ENCODE peak calls at places on chromosomes 16 and 17, in ten cellular contexts. V is H4; N is kidney glomerular epithelial cell; A is A673; X is DND-41; P is T-cell; Z is HT1080; R is neural crest cell; L is CD8-positive, alpha-beta memory T cell; T is stimulated activated naive CD4-positive, alpha-beta T cell. G is an unnamed sample.

GRCh38 chr16:53937068-53937614 is 233.2 kb downstream of the FTO start:
- DNase-seq in V (no peak), N (no peak), A (no peak), X (no peak), P (no peak), Z (no peak), R (peak), L (no peak), T (no peak), G (no peak)

GRCh38 chr16:30786115-30786935 is 680 bp downstream of the ZNF629 start:
- DNase-seq in V (no peak), N (peak), A (peak), X (peak), P (no peak), Z (no peak), R (peak), L (no peak), T (no peak), G (no peak)

GRCh38 chr17:27421111-27421510 is 35.1 kb upstream of the KSR1 start:
- DNase-seq in V (no peak), N (no peak), A (no peak), X (no peak), P (no peak), Z (no peak), R (no peak), L (no peak), T (no peak), G (no peak)

GRCh38 chr16:27724491-27724878 is 174.5 kb downstream of the KATNIP start:
- DNase-seq in V (no peak), N (no peak), A (no peak), X (no peak), P (no peak), Z (no peak), R (no peak), L (no peak), T (no peak), G (peak)

GRCh38 chr17:7393613-7394451 is 493 bp downstream of the PLSCR3 start:
- DNase-seq in V (no peak), N (no peak), A (peak), X (peak), P (no peak), Z (peak), R (no peak), L (peak), T (peak), G (no peak)

GRCh38 chr16:88534731-88535141 is 35.5 kb upstream of the ZC3H18 start:
- DNase-seq in V (peak), N (no peak), A (no peak), X (no peak), P (no peak), Z (no peak), R (no peak), L (peak), T (no peak), G (no peak)

GRCh38 chr16:84754353-84754856 is 54.6 kb downstream of the USP10 start:
- DNase-seq in V (peak), N (peak), A (peak), X (peak), P (peak), Z (peak), R (peak), L (peak), T (peak), G (peak)

GRCh38 chr17:58873926-58874325 is 118.3 kb downstream of the PPM1E start:
- DNase-seq in V (no peak), N (no peak), A (no peak), X (no peak), P (no peak), Z (no peak), R (no peak), L (no peak), T (no peak), G (no peak)

GRCh38 chr16:74743668-74744299 is 30.8 kb downstream of the FA2H start:
- DNase-seq in V (peak), N (peak), A (peak), X (no peak), P (no peak), Z (peak), R (no peak), L (no peak), T (no peak), G (peak)